ENCODE peak calls at places on chromosomes 5 and 9, in ten cellular contexts. One of them, this sample, is unnamed.

GRCh38 chr9:126363250-126363649 is 36.6 kb downstream of the MVB12B start:
- DNase-seq in cardiac muscle cell: no peak
- DNase-seq in uterus: no peak
- DNase-seq in foreskin fibroblast: no peak
- DNase-seq in cardiac fibroblast: no peak
- DNase-seq in fibroblast of mammary gland: no peak
- DNase-seq in fibroblast of lung: no peak
- DNase-seq in mucosa of descending colon: peak
- DNase-seq in astrocyte of the spinal cord: no peak
- DNase-seq in mammary epithelial cell: no peak
- DNase-seq in this sample: no peak

GRCh38 chr9:132547976-132548730 is 34.3 kb upstream of the BARHL1 start:
- DNase-seq in cardiac muscle cell: no peak
- DNase-seq in foreskin fibroblast: no peak
- DNase-seq in mucosa of descending colon: no peak
- DNase-seq in astrocyte of the spinal cord: no peak
- DNase-seq in fibroblast of lung: no peak
- DNase-seq in uterus: no peak
- DNase-seq in mammary epithelial cell: no peak
- DNase-seq in cardiac fibroblast: no peak
- DNase-seq in fibroblast of mammary gland: no peak
- DNase-seq in this sample: no peak

GRCh38 chr5:108036484-108036883 is 345.4 kb downstream of the FBXL17 start:
- DNase-seq in cardiac fibroblast: no peak
- DNase-seq in mucosa of descending colon: no peak
- DNase-seq in fibroblast of lung: no peak
- DNase-seq in foreskin fibroblast: no peak
- DNase-seq in fibroblast of mammary gland: no peak
- DNase-seq in uterus: no peak
- DNase-seq in cardiac muscle cell: no peak
- DNase-seq in astrocyte of the spinal cord: no peak
- DNase-seq in mammary epithelial cell: no peak
- DNase-seq in this sample: no peak

GRCh38 chr9:89935791-89936190 is 331.0 kb downstream of the GADD45G start:
- DNase-seq in astrocyte of the spinal cord: no peak
- DNase-seq in fibroblast of mammary gland: no peak
- DNase-seq in uterus: no peak
- DNase-seq in mucosa of descending colon: no peak
- DNase-seq in cardiac muscle cell: no peak
- DNase-seq in mammary epithelial cell: no peak
- DNase-seq in fibroblast of lung: no peak
- DNase-seq in foreskin fibroblast: no peak
- DNase-seq in cardiac fibroblast: no peak
- DNase-seq in this sample: peak

GRCh38 chr9:122988919-122989614 is 44.4 kb upstream of the GPR21 start:
- DNase-seq in fibroblast of lung: no peak
- DNase-seq in uterus: no peak
- DNase-seq in cardiac fibroblast: no peak
- DNase-seq in mucosa of descending colon: no peak
- DNase-seq in astrocyte of the spinal cord: no peak
- DNase-seq in mammary epithelial cell: no peak
- DNase-seq in foreskin fibroblast: no peak
- DNase-seq in cardiac muscle cell: no peak
- DNase-seq in fibroblast of mammary gland: peak
- DNase-seq in this sample: no peak

GRCh38 chr9:13377286-13377925 is 97.9 kb upstream of the MPDZ start:
- DNase-seq in astrocyte of the spinal cord: peak
- DNase-seq in mammary epithelial cell: no peak
- DNase-seq in cardiac fibroblast: no peak
- DNase-seq in uterus: no peak
- DNase-seq in foreskin fibroblast: no peak
- DNase-seq in cardiac muscle cell: no peak
- DNase-seq in fibroblast of mammary gland: no peak
- DNase-seq in fibroblast of lung: no peak
- DNase-seq in mucosa of descending colon: no peak
- DNase-seq in this sample: peak

GRCh38 chr9:137731216-137731946 is 112.6 kb downstream of the EHMT1 start:
- DNase-seq in cardiac fibroblast: no peak
- DNase-seq in fibroblast of mammary gland: no peak
- DNase-seq in astrocyte of the spinal cord: no peak
- DNase-seq in foreskin fibroblast: no peak
- DNase-seq in uterus: no peak
- DNase-seq in fibroblast of lung: no peak
- DNase-seq in mucosa of descending colon: no peak
- DNase-seq in cardiac muscle cell: no peak
- DNase-seq in mammary epithelial cell: no peak
- DNase-seq in this sample: no peak

GRCh38 chr5:124649548-124650501 is 96.6 kb downstream of the ZNF608 start:
- DNase-seq in fibroblast of lung: peak
- DNase-seq in cardiac muscle cell: peak
- DNase-seq in cardiac fibroblast: peak
- DNase-seq in mammary epithelial cell: peak
- DNase-seq in astrocyte of the spinal cord: peak
- DNase-seq in uterus: peak
- DNase-seq in fibroblast of mammary gland: peak
- DNase-seq in mucosa of descending colon: peak
- DNase-seq in foreskin fibroblast: peak
- DNase-seq in this sample: peak

GRCh38 chr9:98229620-98230019 is 25.8 kb downstream of the TBC1D2 start:
- DNase-seq in foreskin fibroblast: no peak
- DNase-seq in cardiac fibroblast: no peak
- DNase-seq in mucosa of descending colon: no peak
- DNase-seq in astrocyte of the spinal cord: no peak
- DNase-seq in cardiac muscle cell: no peak
- DNase-seq in fibroblast of lung: no peak
- DNase-seq in mammary epithelial cell: no peak
- DNase-seq in uterus: no peak
- DNase-seq in fibroblast of mammary gland: no peak
- DNase-seq in this sample: no peak

GRCh38 chr9:107819772-107820171 is 330.2 kb upstream of the KLF4 start:
- DNase-seq in mucosa of descending colon: peak
- DNase-seq in cardiac fibroblast: no peak
- DNase-seq in uterus: no peak
- DNase-seq in fibroblast of mammary gland: no peak
- DNase-seq in cardiac muscle cell: peak
- DNase-seq in fibroblast of lung: no peak
- DNase-seq in astrocyte of the spinal cord: no peak
- DNase-seq in foreskin fibroblast: peak
- DNase-seq in mammary epithelial cell: no peak
- DNase-seq in this sample: no peak

GRCh38 chr9:29514336-29514735 is 1941.1 kb upstream of the C9orf72 start:
- DNase-seq in mucosa of descending colon: no peak
- DNase-seq in fibroblast of mammary gland: peak
- DNase-seq in astrocyte of the spinal cord: no peak
- DNase-seq in fibroblast of lung: no peak
- DNase-seq in foreskin fibroblast: no peak
- DNase-seq in cardiac fibroblast: no peak
- DNase-seq in mammary epithelial cell: peak
- DNase-seq in uterus: no peak
- DNase-seq in cardiac muscle cell: peak
- DNase-seq in this sample: peak

GRCh38 chr5:73199671-73200070 is 26.7 kb downstream of the TMEM174 start:
- DNase-seq in fibroblast of mammary gland: peak
- DNase-seq in foreskin fibroblast: peak
- DNase-seq in mucosa of descending colon: no peak
- DNase-seq in cardiac fibroblast: no peak
- DNase-seq in astrocyte of the spinal cord: no peak
- DNase-seq in mammary epithelial cell: no peak
- DNase-seq in uterus: no peak
- DNase-seq in fibroblast of lung: no peak
- DNase-seq in cardiac muscle cell: no peak
- DNase-seq in this sample: peak

GRCh38 chr5:1204693-1205242 is 3.4 kb downstream of the SLC6A19 start:
- DNase-seq in uterus: no peak
- DNase-seq in fibroblast of mammary gland: peak
- DNase-seq in cardiac muscle cell: peak
- DNase-seq in foreskin fibroblast: peak
- DNase-seq in mucosa of descending colon: peak
- DNase-seq in cardiac fibroblast: peak
- DNase-seq in astrocyte of the spinal cord: peak
- DNase-seq in mammary epithelial cell: no peak
- DNase-seq in fibroblast of lung: peak
- DNase-seq in this sample: peak
- TF ChIP-seq CTCF in uterus: no peak
- TF ChIP-seq CTCF in fibroblast of mammary gland: peak
- TF ChIP-seq CTCF in cardiac muscle cell: peak
- TF ChIP-seq CTCF in foreskin fibroblast: peak
- TF ChIP-seq CTCF in mucosa of descending colon: no peak
- TF ChIP-seq CTCF in cardiac fibroblast: peak
- TF ChIP-seq CTCF in astrocyte of the spinal cord: peak
- TF ChIP-seq CTCF in mammary epithelial cell: peak
- TF ChIP-seq CTCF in fibroblast of lung: peak
- TF ChIP-seq CTCF in this sample: peak

DNA sequence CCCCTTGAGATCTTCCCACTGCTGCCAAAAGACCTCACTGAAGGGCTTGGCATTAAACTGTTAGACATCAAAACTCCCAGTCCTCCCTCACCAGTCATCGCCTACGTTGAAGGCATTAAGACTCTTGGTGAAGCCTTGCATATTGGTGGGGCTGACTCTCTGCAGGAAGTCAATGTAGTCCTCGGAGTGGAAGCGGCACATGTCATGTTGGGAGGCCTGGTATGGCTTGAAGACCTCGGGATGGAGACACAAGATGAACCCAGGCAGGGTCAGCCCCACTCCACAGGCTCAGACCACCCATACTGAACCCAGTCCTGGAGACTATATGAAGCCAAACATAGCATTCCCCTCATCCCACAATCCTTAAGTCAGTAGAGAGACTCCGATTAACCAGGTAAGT is 1.9 kb downstream of the HDAC3 start:
- DNase-seq in cardiac muscle cell: no peak
- DNase-seq in mammary epithelial cell: no peak
- DNase-seq in astrocyte of the spinal cord: no peak
- DNase-seq in foreskin fibroblast: no peak
- DNase-seq in cardiac fibroblast: no peak
- DNase-seq in mucosa of descending colon: no peak
- DNase-seq in fibroblast of lung: no peak
- DNase-seq in uterus: no peak
- DNase-seq in fibroblast of mammary gland: no peak
- DNase-seq in this sample: no peak
- H3K4me3 ChIP-seq in cardiac muscle cell: no peak
- H3K4me3 ChIP-seq in mammary epithelial cell: no peak
- H3K4me3 ChIP-seq in astrocyte of the spinal cord: no peak
- H3K4me3 ChIP-seq in foreskin fibroblast: no peak
- H3K4me3 ChIP-seq in cardiac fibroblast: no peak
- H3K4me3 ChIP-seq in mucosa of descending colon: no peak
- H3K4me3 ChIP-seq in fibroblast of lung: no peak
- H3K4me3 ChIP-seq in uterus: no peak
- H3K4me3 ChIP-seq in fibroblast of mammary gland: no peak
- H3K4me3 ChIP-seq in this sample: no peak

GRCh38 chr9:2833096-2833495 is 10.8 kb downstream of the PUM3 start:
- DNase-seq in uterus: no peak
- DNase-seq in astrocyte of the spinal cord: no peak
- DNase-seq in mucosa of descending colon: no peak
- DNase-seq in cardiac fibroblast: no peak
- DNase-seq in fibroblast of lung: no peak
- DNase-seq in foreskin fibroblast: no peak
- DNase-seq in fibroblast of mammary gland: no peak
- DNase-seq in cardiac muscle cell: no peak
- DNase-seq in mammary epithelial cell: no peak
- DNase-seq in this sample: peak

GRCh38 chr9:2838984-2839367 is 4.9 kb downstream of the PUM3 start:
- DNase-seq in mammary epithelial cell: no peak
- DNase-seq in uterus: no peak
- DNase-seq in fibroblast of lung: peak
- DNase-seq in astrocyte of the spinal cord: no peak
- DNase-seq in fibroblast of mammary gland: no peak
- DNase-seq in cardiac fibroblast: no peak
- DNase-seq in cardiac muscle cell: no peak
- DNase-seq in foreskin fibroblast: no peak
- DNase-seq in mucosa of descending colon: no peak
- DNase-seq in this sample: no peak

GRCh38 chr9:2838356-2838983 is 5.4 kb downstream of the PUM3 start:
- DNase-seq in uterus: no peak
- DNase-seq in astrocyte of the spinal cord: no peak
- DNase-seq in cardiac fibroblast: peak
- DNase-seq in mammary epithelial cell: no peak
- DNase-seq in foreskin fibroblast: no peak
- DNase-seq in mucosa of descending colon: no peak
- DNase-seq in fibroblast of lung: peak
- DNase-seq in fibroblast of mammary gland: peak
- DNase-seq in cardiac muscle cell: no peak
- DNase-seq in this sample: peak

DNA sequence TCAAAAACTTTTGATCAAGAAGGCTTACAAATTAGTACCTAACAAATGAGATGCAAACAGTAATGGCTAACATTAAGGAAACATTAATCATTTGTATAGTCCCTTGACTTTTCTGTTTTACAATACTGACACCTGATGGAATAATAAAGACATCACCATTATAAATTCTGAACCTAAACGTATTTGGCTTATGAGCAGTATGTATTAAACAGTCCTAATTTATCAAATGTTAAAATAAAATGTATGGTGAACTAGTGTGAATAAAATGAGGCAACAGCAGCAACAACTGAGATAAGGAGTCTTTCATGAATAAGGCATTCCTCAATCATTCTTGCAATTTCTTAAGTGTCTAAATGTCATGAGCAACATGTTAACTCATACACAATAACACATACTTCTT is 6.0 kb downstream of the PUM3 start:
- DNase-seq in uterus: no peak
- DNase-seq in fibroblast of mammary gland: peak
- DNase-seq in mammary epithelial cell: no peak
- DNase-seq in fibroblast of lung: peak
- DNase-seq in mucosa of descending colon: no peak
- DNase-seq in astrocyte of the spinal cord: no peak
- DNase-seq in cardiac fibroblast: peak
- DNase-seq in foreskin fibroblast: no peak
- DNase-seq in cardiac muscle cell: no peak
- DNase-seq in this sample: peak
- TF ChIP-seq CTCF in uterus: no peak
- TF ChIP-seq CTCF in fibroblast of mammary gland: no peak
- TF ChIP-seq CTCF in mammary epithelial cell: peak
- TF ChIP-seq CTCF in fibroblast of lung: no peak
- TF ChIP-seq CTCF in mucosa of descending colon: no peak
- TF ChIP-seq CTCF in astrocyte of the spinal cord: no peak
- TF ChIP-seq CTCF in cardiac fibroblast: peak
- TF ChIP-seq CTCF in foreskin fibroblast: no peak
- TF ChIP-seq CTCF in cardiac muscle cell: peak
- TF ChIP-seq CTCF in this sample: peak

DNA sequence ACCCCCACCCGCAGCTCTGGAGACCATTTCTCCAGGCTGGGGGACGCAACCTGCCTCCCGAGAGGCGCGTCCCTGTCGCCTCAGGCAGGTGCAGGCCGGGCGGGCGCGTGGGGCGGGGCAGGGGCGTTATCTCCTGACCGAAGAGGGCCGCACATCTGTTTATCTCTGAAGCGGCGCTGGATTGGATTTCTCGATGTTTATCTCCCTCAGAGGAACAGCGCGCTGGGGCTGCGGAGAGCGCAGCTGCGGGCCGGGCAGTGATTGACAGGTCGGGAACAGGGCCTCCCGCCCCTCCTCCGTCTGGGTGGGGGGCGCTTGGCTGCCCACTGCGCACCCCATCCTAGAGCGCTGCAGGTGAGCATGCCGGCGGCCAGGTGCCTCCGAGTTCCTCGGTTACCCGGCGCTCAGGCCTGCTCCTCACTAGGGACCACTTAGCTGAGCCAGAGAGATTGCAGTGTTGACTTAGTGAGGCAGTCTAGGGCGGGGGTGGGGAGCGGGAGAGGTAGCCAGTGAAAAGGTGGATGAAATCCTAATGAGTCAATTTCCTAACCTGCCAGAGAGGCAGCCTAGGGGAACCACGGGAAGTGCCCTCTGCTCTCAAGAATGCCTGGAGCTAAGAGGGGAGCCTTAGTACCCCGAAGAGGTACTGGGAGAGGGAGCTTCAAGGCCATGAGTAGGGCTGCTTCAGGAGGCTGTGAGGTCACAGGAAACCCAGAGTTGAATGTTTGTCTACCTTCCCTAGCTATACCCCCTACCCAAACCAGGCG is 39.6 kb upstream of the TIFAB start:
- DNase-seq in cardiac muscle cell: peak
- DNase-seq in mammary epithelial cell: peak
- DNase-seq in fibroblast of lung: no peak
- DNase-seq in mucosa of descending colon: no peak
- DNase-seq in cardiac fibroblast: no peak
- DNase-seq in foreskin fibroblast: no peak
- DNase-seq in astrocyte of the spinal cord: no peak
- DNase-seq in uterus: no peak
- DNase-seq in fibroblast of mammary gland: no peak
- DNase-seq in this sample: peak
- H3K4me3 ChIP-seq in cardiac muscle cell: no peak
- H3K4me3 ChIP-seq in mammary epithelial cell: no peak
- H3K4me3 ChIP-seq in fibroblast of lung: no peak
- H3K4me3 ChIP-seq in mucosa of descending colon: no peak
- H3K4me3 ChIP-seq in cardiac fibroblast: no peak
- H3K4me3 ChIP-seq in foreskin fibroblast: no peak
- H3K4me3 ChIP-seq in astrocyte of the spinal cord: no peak
- H3K4me3 ChIP-seq in uterus: no peak
- H3K4me3 ChIP-seq in fibroblast of mammary gland: no peak
- H3K4me3 ChIP-seq in this sample: no peak